ENCODE peak calls at places on chromosomes 1 and 21, in ten cellular contexts. A is body of pancreas, D is mucosa of descending colon, J is neural progenitor cell, I is psoas muscle, B is BE2C, M is right lobe of liver, C is A673, R is GM23338, U is upper lobe of left lung. E is an unnamed sample.

GRCh38 chr21:17818158-17819113 is 720 bp downstream of the C21orf91 start:
- DNase-seq in U (no peak), M (peak; percentile 59), J (peak; percentile 76), A (peak; percentile 29), D (peak; percentile 58), C (peak; percentile 49), I (peak; percentile 61), R (peak; percentile 76), B (peak; percentile 42), E (peak; percentile 58)

GRCh38 chr1:3481836-3482589 is 27.5 kb downstream of the ARHGEF16 start:
- DNase-seq in D (peak; percentile 19), U (peak; percentile 82), A (peak; percentile 60), I (no peak), J (no peak), M (no peak), B (no peak), R (no peak), C (no peak), E (no peak)

GRCh38 chr1:7447736-7448135 is 323.4 kb upstream of the VAMP3 start:
- DNase-seq in R (no peak), A (peak; percentile 42), U (no peak), J (no peak), I (no peak), C (no peak), M (no peak), B (no peak), D (no peak), E (no peak)

GRCh38 chr1:160124709-160125478 is 9.3 kb downstream of the ATP1A2 start:
- DNase-seq in U (no peak), I (peak; percentile 72), A (peak; percentile 43), R (no peak), C (no peak), M (no peak), D (no peak), B (no peak), J (no peak), E (no peak)

GRCh38 chr1:238950786-238951185 is 435.6 kb upstream of the CHRM3 start:
- DNase-seq in J (no peak), I (no peak), M (no peak), D (no peak), U (no peak), R (no peak), A (no peak), C (no peak), B (no peak), E (no peak)

GRCh38 chr1:186236921-186237320 is 138.1 kb downstream of the TPR start:
- DNase-seq in C (peak; percentile 54), A (no peak), M (no peak), D (no peak), J (no peak), B (no peak), I (no peak), R (no peak), U (no peak), E (no peak)

GRCh38 chr1:35603468-35603867 is 30.4 kb downstream of the TFAP2E start:
- DNase-seq in U (no peak), I (no peak), D (no peak), A (no peak), B (no peak), C (no peak), M (no peak), R (no peak), J (no peak), E (no peak)

GRCh38 chr21:46068516-46069079 is 29.3 kb upstream of the COL6A2 start:
- DNase-seq in J (no peak), U (no peak), R (no peak), C (no peak), D (no peak), I (no peak), B (no peak), M (no peak), A (no peak), E (no peak)

GRCh38 chr1:3671371-3672180 is 19.3 kb downstream of the TP73 start:
- DNase-seq in U (peak; percentile 73), A (peak; percentile 37), C (no peak), R (no peak), M (peak; percentile 15), J (no peak), D (no peak), B (no peak), I (peak; percentile 22), E (no peak)

GRCh38 chr1:179016694-179017382 is 8.9 kb upstream of the FAM20B start:
- DNase-seq in B (peak; percentile 43), M (peak; percentile 91), J (no peak), I (peak; percentile 89), A (peak; percentile 75), R (no peak), U (no peak), D (peak; percentile 100), C (peak; percentile 56), E (no peak)

GRCh38 chr1:56617141-56617540 is 28.0 kb upstream of the PRKAA2 start:
- DNase-seq in J (peak; percentile 17), M (no peak), D (no peak), C (no peak), I (no peak), R (no peak), B (no peak), A (no peak), U (no peak), E (no peak)

GRCh38 chr1:2784854-2785630 is 16.5 kb downstream of the TTC34 start:
- DNase-seq in M (no peak), R (no peak), J (no peak), D (no peak), U (peak; percentile 43), I (peak; percentile 18), B (no peak), A (peak; percentile 8), C (no peak), E (no peak)

GRCh38 chr1:203189951-203190352 is 3.4 kb upstream of the CHI3L1 start:
- DNase-seq in M (no peak), U (no peak), I (no peak), J (no peak), D (peak; percentile 25), A (no peak), R (no peak), C (no peak), B (no peak), E (no peak)

GRCh38 chr1:169472759-169473158 is 13.0 kb downstream of the SLC19A2 start:
- DNase-seq in J (no peak), I (no peak), D (no peak), C (no peak), R (no peak), U (no peak), A (no peak), M (no peak), B (no peak), E (no peak)

DNA sequence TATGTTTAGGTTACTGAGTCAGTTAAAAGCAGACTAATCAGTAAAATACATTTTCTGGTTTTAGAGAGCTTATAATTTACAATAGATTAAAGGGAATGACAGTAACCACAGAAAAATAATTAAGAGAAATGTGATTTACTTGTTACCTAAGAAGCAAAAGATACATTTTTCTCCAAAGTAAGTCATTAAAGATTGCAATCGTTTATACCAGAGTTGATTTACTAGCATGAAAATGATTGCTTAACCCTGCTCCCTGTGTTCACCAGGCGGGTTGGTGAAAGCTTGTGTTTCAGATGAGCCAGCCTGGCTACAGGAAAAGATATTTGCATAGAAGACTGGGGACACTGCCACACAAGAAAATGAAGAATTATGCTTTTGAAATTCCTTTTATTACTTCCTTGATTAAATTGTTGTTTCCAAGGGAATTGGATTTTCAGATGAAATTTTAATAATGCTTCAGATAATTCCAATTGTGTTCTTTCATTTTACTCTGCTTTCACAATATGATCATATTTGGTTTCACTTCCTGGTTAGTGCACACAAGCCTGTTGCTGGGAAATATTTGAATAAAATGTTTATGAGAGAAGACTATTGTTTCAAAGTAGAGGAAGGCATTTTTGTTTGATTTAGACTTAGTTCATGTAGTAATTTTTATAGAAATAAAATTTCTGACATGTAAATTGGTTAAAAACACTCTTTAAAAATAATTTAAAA is 28.0 kb downstream of the LRRC8B start:
- DNase-seq in D (peak; percentile 15), C (peak; percentile 62), R (no peak), B (no peak), A (no peak), J (no peak), I (no peak), U (no peak), M (no peak), E (peak; percentile 33)
- H3K4me3 ChIP-seq in D (no peak overlapping the region), C (no peak overlapping the region), R (no peak overlapping the region), B (no peak overlapping the region), A (no peak overlapping the region), J (no peak overlapping the region), I (peak overlapping the region; percentile 5), U (no peak overlapping the region), M (peak overlapping the region; percentile 22), E (no peak overlapping the region)

GRCh38 chr21:42113926-42114409 is 42.9 kb downstream of the UMODL1 start:
- DNase-seq in R (no peak), I (peak; percentile 57), U (no peak), B (no peak), D (no peak), J (no peak), M (no peak), A (no peak), C (no peak), E (no peak)
- TF ChIP-seq CTCF in R (no peak), I (no peak), U (no peak), B (peak; percentile 15), D (no peak), J (no peak), M (peak; percentile 44), A (no peak), C (no peak), E (no peak)

GRCh38 chr1:67827688-67828087 is 5.6 kb downstream of the GNG12 start:
- DNase-seq in D (no peak), J (no peak), R (no peak), C (no peak), M (no peak), I (no peak), B (no peak), A (no peak), U (no peak), E (no peak)

GRCh38 chr1:67832737-67833594 is at the start of gene GNG12:
- DNase-seq in B (peak; percentile 75), I (peak; percentile 84), D (peak; percentile 77), M (peak; percentile 75), J (peak; percentile 87), U (peak; percentile 94), R (peak; percentile 94), A (peak; percentile 75), C (peak; percentile 76), E (no peak)

GRCh38 chr1:67831850-67832513 is 1.3 kb downstream of the GNG12 start:
- DNase-seq in U (peak; percentile 19), R (peak; percentile 47), D (peak; percentile 72), B (peak; percentile 32), J (peak; percentile 55), I (peak; percentile 79), C (peak; percentile 98), M (peak; percentile 70), A (peak; percentile 61), E (no peak)

GRCh38 chr1:67830928-67831596 is 2.2 kb downstream of the GNG12 start:
- DNase-seq in C (peak; percentile 41), R (no peak), J (no peak), M (no peak), B (no peak), D (no peak), I (no peak), U (no peak), A (no peak), E (no peak)

GRCh38 chr1:67830226-67830625 is 3.0 kb downstream of the GNG12 start:
- DNase-seq in U (no peak), C (no peak), B (no peak), R (no peak), A (no peak), M (no peak), I (no peak), D (no peak), J (no peak), E (no peak)
- H3K36me3 ChIP-seq in U (no peaks in the 10 kb centered on the region), C (no peaks in the 10 kb centered on the region), B (no peaks in the 10 kb centered on the region), R (no peaks in the 10 kb centered on the region), A (no peaks in the 10 kb centered on the region), M (no peaks in the 10 kb centered on the region), I (no peaks in the 10 kb centered on the region), D (no peaks in the 10 kb centered on the region), J (no peaks in the 10 kb centered on the region), E (no peaks in the 10 kb centered on the region)

GRCh38 chr1:114482585-114482984 is 28.4 kb downstream of the TRIM33 start:
- DNase-seq in J (no peak), I (no peak), B (no peak), C (no peak), U (no peak), M (no peak), R (peak; percentile 21), A (no peak), D (peak; percentile 7), E (peak; percentile 58)
- H3K4me3 ChIP-seq in J (no peak overlapping the region), I (no peak overlapping the region), B (no peak overlapping the region), C (no peak overlapping the region), U (no peak overlapping the region), M (no peak overlapping the region), R (no peak overlapping the region), A (no peak overlapping the region), D (no peak overlapping the region), E (no peak overlapping the region)

E was measured in GM06990.